ENCODE peak calls at places on chromosomes 13 and 19, in seven cellular contexts. One of them, this sample, is unnamed.

GRCh38 chr13:57569981-57570380 is 61.6 kb upstream of the PCDH17 start:
- DNase-seq in OCI-LY7: no peak
- DNase-seq in cardiac muscle cell: no peak
- DNase-seq in MM.1S: peak; percentile 59
- DNase-seq in retinal pigment epithelial cell: no peak
- DNase-seq in tibial nerve: no peak
- DNase-seq in fibroblast of lung: no peak
- DNase-seq in this sample: no peak

GRCh38 chr13:42405665-42406390 is 133.9 kb downstream of the AKAP11 start:
- DNase-seq in OCI-LY7: no peak
- DNase-seq in cardiac muscle cell: no peak
- DNase-seq in MM.1S: no peak
- DNase-seq in retinal pigment epithelial cell: no peak
- DNase-seq in tibial nerve: no peak
- DNase-seq in fibroblast of lung: no peak
- DNase-seq in this sample: no peak

GRCh38 chr19:55831846-55832245 is at the start of gene NLRP11:
- DNase-seq in OCI-LY7: peak; percentile 92
- DNase-seq in cardiac muscle cell: no peak
- DNase-seq in MM.1S: no peak
- DNase-seq in retinal pigment epithelial cell: no peak
- DNase-seq in tibial nerve: no peak
- DNase-seq in fibroblast of lung: no peak
- DNase-seq in this sample: no peak

GRCh38 chr19:39996218-39996810 is 546 bp upstream of the ZNF546 start:
- DNase-seq in OCI-LY7: peak; percentile 50
- DNase-seq in cardiac muscle cell: peak; percentile 22
- DNase-seq in MM.1S: peak; percentile 29
- DNase-seq in retinal pigment epithelial cell: no peak
- DNase-seq in tibial nerve: no peak
- DNase-seq in fibroblast of lung: peak; percentile 64
- DNase-seq in this sample: peak; percentile 47

GRCh38 chr13:29677627-29678026 is 82.1 kb upstream of the SLC7A1 start:
- DNase-seq in OCI-LY7: no peak
- DNase-seq in cardiac muscle cell: no peak
- DNase-seq in MM.1S: no peak
- DNase-seq in retinal pigment epithelial cell: no peak
- DNase-seq in tibial nerve: no peak
- DNase-seq in fibroblast of lung: no peak
- DNase-seq in this sample: no peak

GRCh38 chr13:91398413-91399188 is at the start of gene GPC5:
- DNase-seq in OCI-LY7: peak; percentile 86
- DNase-seq in cardiac muscle cell: peak; percentile 86
- DNase-seq in MM.1S: peak; percentile 66
- DNase-seq in retinal pigment epithelial cell: no peak
- DNase-seq in tibial nerve: peak; percentile 55
- DNase-seq in fibroblast of lung: peak; percentile 54
- DNase-seq in this sample: peak; percentile 75

GRCh38 chr13:29483211-29483610 is 112.3 kb downstream of the SLC7A1 start:
- DNase-seq in OCI-LY7: no peak
- DNase-seq in cardiac muscle cell: no peak
- DNase-seq in MM.1S: no peak
- DNase-seq in retinal pigment epithelial cell: no peak
- DNase-seq in tibial nerve: no peak
- DNase-seq in fibroblast of lung: no peak
- DNase-seq in this sample: no peak

GRCh38 chr19:15320118-15320517 is 12.2 kb downstream of the BRD4 start:
- DNase-seq in OCI-LY7: no peak
- DNase-seq in cardiac muscle cell: no peak
- DNase-seq in MM.1S: no peak
- DNase-seq in retinal pigment epithelial cell: no peak
- DNase-seq in tibial nerve: no peak
- DNase-seq in fibroblast of lung: peak; percentile 58
- DNase-seq in this sample: no peak

GRCh38 chr13:32086366-32086765 is 54.8 kb downstream of the FRY start:
- DNase-seq in OCI-LY7: no peak
- DNase-seq in cardiac muscle cell: no peak
- DNase-seq in MM.1S: no peak
- DNase-seq in retinal pigment epithelial cell: no peak
- DNase-seq in tibial nerve: no peak
- DNase-seq in fibroblast of lung: peak; percentile 15
- DNase-seq in this sample: no peak

GRCh38 chr13:113879506-113880360 is 15.9 kb upstream of the GAS6 start:
- DNase-seq in OCI-LY7: no peak
- DNase-seq in cardiac muscle cell: peak; percentile 43
- DNase-seq in MM.1S: peak; percentile 61
- DNase-seq in retinal pigment epithelial cell: no peak
- DNase-seq in tibial nerve: no peak
- DNase-seq in fibroblast of lung: no peak
- DNase-seq in this sample: no peak

GRCh38 chr13:54687173-54687572 is 1658.6 kb downstream of the OLFM4 start:
- DNase-seq in OCI-LY7: no peak
- DNase-seq in cardiac muscle cell: no peak
- DNase-seq in MM.1S: no peak
- DNase-seq in retinal pigment epithelial cell: no peak
- DNase-seq in tibial nerve: no peak
- DNase-seq in fibroblast of lung: no peak
- DNase-seq in this sample: no peak

GRCh38 chr19:54154603-54155345 is 4.7 kb downstream of the LENG1 start:
- DNase-seq in OCI-LY7: no peak
- DNase-seq in cardiac muscle cell: no peak
- DNase-seq in MM.1S: no peak
- DNase-seq in retinal pigment epithelial cell: no peak
- DNase-seq in tibial nerve: no peak
- DNase-seq in fibroblast of lung: no peak
- DNase-seq in this sample: no peak

GRCh38 chr13:81872581-81872980 is 1531.7 kb upstream of the SPRY2 start:
- DNase-seq in OCI-LY7: no peak
- DNase-seq in cardiac muscle cell: peak; percentile 45
- DNase-seq in MM.1S: peak; percentile 30
- DNase-seq in retinal pigment epithelial cell: no peak
- DNase-seq in tibial nerve: no peak
- DNase-seq in fibroblast of lung: no peak
- DNase-seq in this sample: peak; percentile 52

GRCh38 chr13:90047600-90047999 is 1299.9 kb upstream of the MIR17HG start:
- DNase-seq in OCI-LY7: peak; percentile 14
- DNase-seq in cardiac muscle cell: no peak
- DNase-seq in MM.1S: no peak
- DNase-seq in retinal pigment epithelial cell: no peak
- DNase-seq in tibial nerve: no peak
- DNase-seq in fibroblast of lung: no peak
- DNase-seq in this sample: no peak

GRCh38 chr13:33525759-33526158 is 240.2 kb upstream of the STARD13 start:
- DNase-seq in OCI-LY7: no peak
- DNase-seq in cardiac muscle cell: no peak
- DNase-seq in MM.1S: no peak
- DNase-seq in retinal pigment epithelial cell: no peak
- DNase-seq in tibial nerve: no peak
- DNase-seq in fibroblast of lung: no peak
- DNase-seq in this sample: no peak

GRCh38 chr19:35211545-35212230 is 16.9 kb downstream of the FAM187B start:
- DNase-seq in OCI-LY7: peak; percentile 71
- DNase-seq in cardiac muscle cell: no peak
- DNase-seq in MM.1S: peak; percentile 56
- DNase-seq in retinal pigment epithelial cell: no peak
- DNase-seq in tibial nerve: peak; percentile 24
- DNase-seq in fibroblast of lung: no peak
- DNase-seq in this sample: peak; percentile 40

GRCh38 chr19:35209646-35210045 is 18.9 kb downstream of the FAM187B start:
- DNase-seq in OCI-LY7: no peak
- DNase-seq in cardiac muscle cell: no peak
- DNase-seq in MM.1S: no peak
- DNase-seq in retinal pigment epithelial cell: no peak
- DNase-seq in tibial nerve: no peak
- DNase-seq in fibroblast of lung: no peak
- DNase-seq in this sample: no peak

GRCh38 chr19:35213678-35214632 is 14.6 kb downstream of the FAM187B start:
- DNase-seq in OCI-LY7: peak; percentile 93
- DNase-seq in cardiac muscle cell: no peak
- DNase-seq in MM.1S: peak; percentile 98
- DNase-seq in retinal pigment epithelial cell: peak; percentile 90
- DNase-seq in tibial nerve: peak; percentile 33
- DNase-seq in fibroblast of lung: peak; percentile 76
- DNase-seq in this sample: peak; percentile 71

GRCh38 chr19:35214766-35215422 is 13.6 kb downstream of the FAM187B start:
- DNase-seq in OCI-LY7: no peak
- DNase-seq in cardiac muscle cell: no peak
- DNase-seq in MM.1S: no peak
- DNase-seq in retinal pigment epithelial cell: no peak
- DNase-seq in tibial nerve: no peak
- DNase-seq in fibroblast of lung: no peak
- DNase-seq in this sample: no peak

DNA sequence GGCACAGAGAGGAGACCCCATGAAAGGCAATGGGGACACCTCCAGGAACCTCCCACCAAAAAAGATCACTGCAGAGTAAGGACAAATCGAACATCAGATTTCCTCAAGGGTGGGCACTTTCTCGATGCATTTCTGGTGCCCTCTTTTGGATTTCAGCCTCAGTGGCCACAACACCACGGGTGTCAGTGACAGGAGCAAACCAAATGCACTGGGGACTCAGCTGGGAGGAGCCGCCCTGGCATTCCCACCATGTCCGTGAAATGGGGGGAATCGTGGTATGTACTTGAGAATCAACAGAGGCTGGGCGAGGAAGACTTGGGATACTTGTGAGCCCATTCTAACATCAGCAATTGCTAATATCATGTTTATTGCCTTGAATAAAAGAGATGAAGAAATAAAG is 16.3 kb downstream of the FAM187B start:
- DNase-seq in OCI-LY7: no peak
- DNase-seq in cardiac muscle cell: no peak
- DNase-seq in MM.1S: no peak
- DNase-seq in retinal pigment epithelial cell: no peak
- DNase-seq in tibial nerve: no peak
- DNase-seq in fibroblast of lung: no peak
- DNase-seq in this sample: no peak
- H3K4me3 ChIP-seq in OCI-LY7: no peak overlapping the region
- H3K4me3 ChIP-seq in cardiac muscle cell: no peak overlapping the region
- H3K4me3 ChIP-seq in MM.1S: no peak overlapping the region
- H3K4me3 ChIP-seq in retinal pigment epithelial cell: no peak overlapping the region
- H3K4me3 ChIP-seq in tibial nerve: no peak overlapping the region
- H3K4me3 ChIP-seq in fibroblast of lung: no peak overlapping the region
- H3K4me3 ChIP-seq in this sample: no peak overlapping the region

DNA sequence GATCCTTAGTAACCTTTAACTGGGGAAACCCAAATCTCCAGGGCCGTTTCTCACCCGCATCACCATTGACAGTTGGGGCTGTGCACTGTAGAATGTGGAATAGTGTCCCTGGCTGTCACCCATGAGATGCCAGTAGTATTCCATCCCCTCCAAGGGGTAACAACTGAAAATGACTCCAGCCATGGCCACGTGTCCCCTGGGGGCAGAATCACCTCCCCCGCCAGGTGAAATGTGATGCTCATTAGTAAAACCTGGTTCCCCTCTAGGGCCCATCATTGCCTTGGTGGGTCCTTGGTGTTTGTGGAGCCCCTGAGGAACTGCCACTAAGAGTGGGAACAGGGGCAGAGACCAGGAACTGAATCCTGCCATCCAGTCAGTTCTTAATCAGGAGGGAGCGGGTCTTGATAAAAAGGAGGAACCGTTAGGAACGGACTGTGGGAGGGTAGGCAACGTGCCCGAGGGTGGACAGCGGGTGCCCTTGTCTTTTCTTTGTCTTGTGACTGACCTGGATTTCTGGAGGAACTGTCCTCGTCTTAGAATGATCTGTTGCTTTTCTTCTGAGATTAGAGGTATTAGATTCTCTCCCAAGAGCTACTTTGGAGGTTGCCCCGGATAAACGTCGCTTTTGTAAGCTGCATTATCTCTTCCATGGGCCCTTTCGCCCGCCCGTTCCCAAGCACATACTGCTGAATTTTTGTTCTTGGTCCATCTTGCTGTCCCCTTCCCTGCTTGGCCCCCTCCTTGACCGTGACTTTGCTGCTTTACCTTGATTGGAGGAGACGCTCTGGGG is 3.5 kb downstream of the MYO9B start:
- DNase-seq in OCI-LY7: no peak
- DNase-seq in cardiac muscle cell: no peak
- DNase-seq in MM.1S: no peak
- DNase-seq in retinal pigment epithelial cell: no peak
- DNase-seq in tibial nerve: no peak
- DNase-seq in fibroblast of lung: no peak
- DNase-seq in this sample: no peak
- H3K4me3 ChIP-seq in OCI-LY7: peak overlapping the region; percentile 68
- H3K4me3 ChIP-seq in cardiac muscle cell: no peak overlapping the region
- H3K4me3 ChIP-seq in MM.1S: peak overlapping the region; percentile 63
- H3K4me3 ChIP-seq in retinal pigment epithelial cell: peak overlapping the region; percentile 41
- H3K4me3 ChIP-seq in tibial nerve: peak overlapping the region; percentile 20
- H3K4me3 ChIP-seq in fibroblast of lung: peak overlapping the region; percentile 57
- H3K4me3 ChIP-seq in this sample: no peak overlapping the region

DNA sequence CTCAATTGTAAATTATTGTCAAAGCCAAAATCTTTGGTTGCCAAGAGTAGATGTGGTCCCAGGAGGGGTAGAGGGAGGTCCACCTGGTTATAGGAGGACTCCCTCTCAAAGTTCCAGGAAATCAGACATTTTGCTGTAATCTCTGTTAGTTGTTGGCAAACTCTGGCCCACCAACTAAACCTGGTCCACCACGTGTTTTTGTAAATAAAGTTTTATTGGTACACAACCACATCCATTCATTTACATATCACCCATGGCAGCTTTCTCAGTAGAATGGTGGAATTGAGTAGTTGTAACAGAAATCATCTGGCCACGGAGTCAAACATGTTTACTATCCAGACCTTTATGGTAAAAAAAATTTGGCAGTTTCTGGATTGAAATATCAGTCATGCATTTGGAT is 70.6 kb downstream of the ZNF557 start:
- DNase-seq in OCI-LY7: no peak
- DNase-seq in cardiac muscle cell: no peak
- DNase-seq in MM.1S: no peak
- DNase-seq in retinal pigment epithelial cell: no peak
- DNase-seq in tibial nerve: no peak
- DNase-seq in fibroblast of lung: no peak
- DNase-seq in this sample: no peak
- H3K4me3 ChIP-seq in OCI-LY7: no peak overlapping the region
- H3K4me3 ChIP-seq in cardiac muscle cell: no peak overlapping the region
- H3K4me3 ChIP-seq in MM.1S: no peak overlapping the region
- H3K4me3 ChIP-seq in retinal pigment epithelial cell: no peak overlapping the region
- H3K4me3 ChIP-seq in tibial nerve: no peak overlapping the region
- H3K4me3 ChIP-seq in fibroblast of lung: no peak overlapping the region
- H3K4me3 ChIP-seq in this sample: no peak overlapping the region

DNA sequence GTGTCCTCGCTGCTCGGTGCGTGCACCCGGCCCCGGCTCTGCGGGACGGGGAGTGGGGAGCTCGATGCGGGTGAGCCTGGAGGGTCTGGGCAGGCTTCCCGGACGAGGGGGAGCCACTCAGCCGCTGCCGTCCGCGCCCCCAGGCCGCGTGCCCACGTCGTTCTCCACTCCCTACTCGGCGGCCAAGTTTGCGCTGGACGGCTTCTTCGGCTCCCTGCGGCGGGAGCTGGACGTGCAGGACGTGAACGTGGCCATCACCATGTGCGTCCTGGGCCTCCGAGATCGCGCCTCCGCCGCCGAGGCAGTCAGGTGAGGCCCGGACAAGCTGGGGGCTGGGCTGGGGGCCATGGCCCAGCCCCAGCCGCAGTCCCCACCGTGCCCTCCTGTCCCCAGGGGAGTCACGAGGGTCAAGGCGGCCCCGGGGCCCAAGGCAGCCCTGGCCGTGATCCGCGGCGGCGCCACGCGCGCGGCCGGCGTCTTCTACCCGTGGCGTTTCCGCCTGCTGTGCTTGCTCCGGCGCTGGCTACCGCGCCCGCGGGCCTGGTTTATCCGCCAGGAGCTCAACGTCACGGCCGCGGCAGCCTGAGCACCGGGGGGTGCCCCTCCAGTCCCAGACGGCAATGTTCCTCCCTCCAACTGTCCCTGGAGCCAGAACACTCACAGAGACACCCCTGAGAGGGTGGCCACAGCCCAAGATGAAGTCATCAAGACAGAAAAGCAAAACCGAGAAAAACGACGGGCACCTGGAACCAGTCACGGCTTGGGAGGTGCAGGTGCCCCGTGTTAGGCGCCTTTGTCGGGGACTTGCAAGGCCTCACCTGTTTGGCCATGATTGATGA is 2.5 kb upstream of the RPL36 start:
- DNase-seq in OCI-LY7: no peak
- DNase-seq in cardiac muscle cell: no peak
- DNase-seq in MM.1S: no peak
- DNase-seq in retinal pigment epithelial cell: no peak
- DNase-seq in tibial nerve: no peak
- DNase-seq in fibroblast of lung: no peak
- DNase-seq in this sample: no peak
- H3K4me3 ChIP-seq in OCI-LY7: no peak overlapping the region
- H3K4me3 ChIP-seq in cardiac muscle cell: no peak overlapping the region
- H3K4me3 ChIP-seq in MM.1S: peak overlapping the region; percentile 12
- H3K4me3 ChIP-seq in retinal pigment epithelial cell: peak overlapping the region; percentile 14
- H3K4me3 ChIP-seq in tibial nerve: peak overlapping the region; percentile 48
- H3K4me3 ChIP-seq in fibroblast of lung: no peak overlapping the region
- H3K4me3 ChIP-seq in this sample: no peak overlapping the region

This sample was measured in NB4.